ENCODE peak calls at places on chromosomes 12 and 14, in five cellular contexts. P is cardiac fibroblast, U is spleen, Q is psoas muscle, F is epithelial cell of esophagus. O is an unnamed sample.
A peak's percentile ranks its signal among the peaks of the same experiment; 100 is the strongest.

GRCh38 chr12:107402041-107403022 is 283.3 kb upstream of the PWP1 start:
- DNase-seq in P (peak; percentile 58), U (no peak), Q (no peak), F (peak; percentile 83), O (no peak)

GRCh38 chr14:23306412-23307145 is at the start of gene BCL2L2:
- DNase-seq in P (peak; percentile 95), U (peak; percentile 90), Q (peak; percentile 94), F (peak; percentile 92), O (peak; percentile 88)

GRCh38 chr14:61444215-61444768 is 122.9 kb downstream of the PRKCH start:
- DNase-seq in P (no peak), U (peak; percentile 81), Q (no peak), F (no peak), O (no peak)

GRCh38 chr14:42715316-42715715 is 1108.6 kb downstream of the LRFN5 start:
- DNase-seq in P (peak; percentile 60), U (no peak), Q (no peak), F (peak; percentile 2), O (no peak)

GRCh38 chr12:128091101-128091795 is 175.7 kb upstream of the TMEM132C start:
- DNase-seq in P (no peak), U (no peak), Q (no peak), F (no peak), O (no peak)

GRCh38 chr12:131220007-131220685 is 266.4 kb downstream of the ADGRD1 start:
- DNase-seq in P (no peak), U (peak; percentile 58), Q (no peak), F (no peak), O (no peak)

GRCh38 chr12:68675098-68675842 is 11.5 kb upstream of the NUP107 start:
- DNase-seq in P (no peak), U (peak; percentile 88), Q (no peak), F (no peak), O (no peak)

GRCh38 chr12:6766651-6767300 is 613 bp downstream of the PTMS start:
- DNase-seq in P (peak; percentile 74), U (peak; percentile 94), Q (peak; percentile 84), F (peak; percentile 70), O (peak; percentile 84)

GRCh38 chr14:50615566-50615965 is 52.5 kb downstream of the SAV1 start:
- DNase-seq in P (no peak), U (no peak), Q (no peak), F (no peak), O (no peak)

GRCh38 chr12:65533177-65533883 is 254.8 kb downstream of the MSRB3 start:
- DNase-seq in P (no peak), U (no peak), Q (no peak), F (no peak), O (no peak)

GRCh38 chr12:6437586-6437985 is 7.2 kb upstream of the CD27 start:
- DNase-seq in P (no peak), U (no peak), Q (no peak), F (no peak), O (no peak)

GRCh38 chr14:68211421-68211820 is 391.8 kb downstream of the RAD51B start:
- DNase-seq in P (peak; percentile 19), U (no peak), Q (no peak), F (no peak), O (no peak)

GRCh38 chr14:53304726-53305381 is 151.7 kb upstream of the DDHD1 start:
- DNase-seq in P (no peak), U (no peak), Q (no peak), F (no peak), O (no peak)

GRCh38 chr14:90453401-90453951 is 56.6 kb downstream of the CALM1 start:
- DNase-seq in P (peak; percentile 38), U (no peak), Q (no peak), F (no peak), O (no peak)

GRCh38 chr12:111482464-111482863 is 76.7 kb downstream of the SH2B3 start:
- DNase-seq in P (no peak), U (no peak), Q (no peak), F (no peak), O (no peak)

GRCh38 chr12:8917751-8918150 is 3.4 kb downstream of the PHC1 start:
- DNase-seq in P (no peak), U (no peak), Q (no peak), F (no peak), O (no peak)

GRCh38 chr14:35406811-35407630 is 2.5 kb upstream of the NFKBIA start:
- DNase-seq in P (peak; percentile 80), U (no peak), Q (no peak), F (peak; percentile 88), O (no peak)

GRCh38 chr12:46478123-46478522 is 105.5 kb upstream of the SLC38A2 start:
- DNase-seq in P (no peak), U (no peak), Q (no peak), F (no peak), O (no peak)

GRCh38 chr12:39327520-39327919 is 115.4 kb downstream of the KIF21A start:
- DNase-seq in P (peak; percentile 5), U (no peak), Q (no peak), F (no peak), O (no peak)

GRCh38 chr12:3216726-3217682 is 139.8 kb downstream of the TSPAN9 start:
- DNase-seq in P (peak; percentile 62), U (no peak), Q (no peak), F (peak; percentile 99), O (no peak)

GRCh38 chr12:7113389-7113871 is 4.4 kb upstream of the C1RL start:
- DNase-seq in P (peak; percentile 72), U (no peak), Q (no peak), F (peak; percentile 45), O (no peak)

GRCh38 chr14:101412741-101413140 is 148.6 kb upstream of the DIO3 start:
- DNase-seq in P (no peak), U (no peak), Q (no peak), F (no peak), O (no peak)

GRCh38 chr12:102427542-102427923 is 52.8 kb downstream of the IGF1 start:
- DNase-seq in P (no peak), U (no peak), Q (peak; percentile 45), F (no peak), O (no peak)

GRCh38 chr14:85622106-85622505 is 92.2 kb downstream of the FLRT2 start:
- DNase-seq in P (no peak), U (no peak), Q (no peak), F (no peak), O (no peak)

GRCh38 chr12:24499151-24500146 is 449.5 kb downstream of the BCAT1 start:
- DNase-seq in P (peak; percentile 58), U (no peak), Q (no peak), F (peak; percentile 51), O (no peak)

GRCh38 chr14:101444116-101444515 is 117.2 kb upstream of the DIO3 start:
- DNase-seq in P (no peak), U (no peak), Q (no peak), F (peak; percentile 4), O (no peak)

GRCh38 chr12:52147983-52148540 is 43.8 kb downstream of the KRT80 start:
- DNase-seq in P (no peak), U (peak; percentile 69), Q (no peak), F (no peak), O (no peak)

GRCh38 chr12:39252628-39253027 is 190.3 kb downstream of the KIF21A start:
- DNase-seq in P (no peak), U (no peak), Q (no peak), F (no peak), O (no peak)

GRCh38 chr12:109710279-109710746 is 3.3 kb upstream of the FAM222A start:
- DNase-seq in P (no peak), U (no peak), Q (no peak), F (no peak), O (no peak)

DNA sequence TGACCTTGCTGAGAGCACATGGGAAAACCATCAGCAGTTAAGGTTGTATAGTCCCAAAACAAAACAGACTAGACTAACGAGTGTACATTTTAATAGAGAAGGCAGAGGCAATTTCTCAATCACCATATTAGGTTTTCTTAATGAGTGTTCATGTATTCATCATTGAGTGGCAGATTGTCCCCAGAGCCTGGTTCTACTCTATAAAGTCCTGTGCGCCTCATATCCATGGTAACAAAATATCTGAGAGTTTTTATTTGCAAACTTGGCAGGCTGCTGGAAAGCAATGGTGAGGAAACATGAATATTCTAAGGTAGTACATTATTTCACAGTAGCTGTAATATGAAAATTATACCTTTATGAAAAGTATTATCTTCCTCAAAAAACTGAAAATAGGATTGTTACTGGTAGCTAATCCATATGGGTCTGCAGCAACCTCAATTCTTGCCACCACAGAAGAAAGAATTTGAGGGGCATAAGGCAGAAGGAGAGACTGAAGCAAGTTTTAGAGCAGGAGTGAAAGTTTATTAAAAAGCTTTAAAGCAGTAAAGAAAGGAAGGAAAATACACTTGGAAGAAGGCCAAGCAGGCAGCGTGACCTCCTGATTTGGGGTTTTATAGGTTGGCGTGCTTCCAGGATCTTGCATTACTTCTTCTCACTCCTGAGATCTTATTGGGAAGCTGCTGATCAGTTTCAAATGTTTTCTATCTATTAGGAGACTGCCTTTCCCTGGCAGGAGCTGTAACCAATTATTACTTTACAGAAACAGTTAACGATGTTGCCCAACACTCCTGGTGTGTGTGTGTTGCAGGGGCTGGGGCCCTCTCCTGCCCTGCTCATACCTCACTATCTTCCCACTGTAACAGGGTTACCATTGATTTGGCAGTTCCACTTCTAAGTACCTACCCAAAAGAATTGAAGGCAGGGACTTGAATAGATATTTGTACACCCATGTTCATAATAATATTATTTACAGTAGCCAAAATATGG is 154.0 kb upstream of the NUDT4 start:
- DNase-seq in P (peak; percentile 77), U (no peak), Q (no peak), F (peak; percentile 32), O (no peak)
- TF ChIP-seq CTCF in P (no peak), U (no peak), Q (no peak), F (no peak), O (no peak)

DNA sequence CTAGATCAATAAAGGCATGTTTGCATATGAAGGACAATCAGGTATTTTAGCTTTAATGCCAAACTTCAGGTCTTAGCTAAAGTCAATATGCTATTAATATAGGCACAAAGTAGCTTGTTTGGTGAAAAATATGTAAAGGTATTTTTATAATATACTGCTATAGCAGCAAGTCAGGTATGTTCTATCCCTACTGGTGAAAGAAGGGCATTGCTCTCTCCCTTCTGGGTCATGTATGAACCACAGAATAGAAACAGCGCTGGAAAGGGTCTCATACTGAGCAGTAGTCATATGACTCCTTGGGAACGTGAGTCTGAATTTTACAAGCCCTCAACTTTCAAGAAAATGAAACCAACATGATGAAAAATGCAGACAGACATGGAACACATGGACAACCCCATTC is 314.6 kb downstream of the GRIN2B start:
- DNase-seq in P (no peak), U (no peak), Q (no peak), F (no peak), O (no peak)
- TF ChIP-seq CTCF in P (no peak), U (peak; percentile 9), Q (no peak), F (no peak), O (peak; percentile 62)

DNA sequence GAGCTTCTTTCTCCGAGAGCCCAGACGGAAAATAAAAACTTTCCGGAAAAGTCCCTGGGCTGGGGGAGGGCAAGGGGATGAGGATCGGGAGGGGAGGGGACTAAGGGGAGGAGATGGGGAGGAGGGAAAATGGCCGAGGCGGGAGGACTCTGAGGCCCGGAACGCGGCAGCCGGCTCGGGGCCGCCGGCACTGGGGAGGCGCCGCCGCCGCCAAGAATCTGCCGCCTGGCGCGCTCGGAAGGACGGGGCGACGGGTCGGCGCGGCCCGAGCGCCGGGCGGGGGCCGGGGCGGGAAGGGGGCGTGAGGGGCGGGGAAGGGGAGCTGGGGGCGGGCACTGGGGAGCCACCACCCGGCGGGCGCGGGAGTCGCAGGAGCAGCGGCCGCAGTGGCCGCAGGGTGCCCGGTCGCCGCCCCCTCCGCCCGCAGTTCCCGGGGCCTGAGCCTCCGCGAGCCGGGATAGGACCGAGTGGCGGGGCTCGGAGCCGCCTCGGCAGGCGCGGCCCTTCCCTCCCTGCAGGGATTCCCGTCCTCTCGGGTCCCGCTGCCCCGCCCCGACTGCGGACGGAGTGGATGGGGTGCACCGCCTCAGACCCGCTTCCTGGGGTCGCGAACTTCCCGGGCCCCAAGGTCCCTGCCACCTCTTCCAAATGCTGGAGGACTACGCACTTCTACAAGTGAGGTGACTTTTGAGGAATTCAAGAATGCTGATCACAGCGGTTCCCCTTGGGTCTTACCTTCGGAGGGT is at the start of gene PRKD1:
- DNase-seq in P (peak; percentile 83), U (peak; percentile 81), Q (peak; percentile 67), F (peak; percentile 30), O (peak; percentile 78)
- TF ChIP-seq CTCF in P (no peak), U (peak; percentile 33), Q (peak; percentile 26), F (no peak), O (peak; percentile 42)

GRCh38 chr12:49017764-49018281 is 753 bp downstream of the PRKAG1 start:
- DNase-seq in P (peak; percentile 69), U (no peak), Q (peak; percentile 52), F (peak; percentile 23), O (no peak)
- TF ChIP-seq CTCF in P (peak; percentile 29), U (no peak), Q (no peak), F (no peak), O (no peak)